ENCODE peak calls at places on chromosomes 7 and 10, in eight cellular contexts. U is GM12891; P is NCI-H1105; T is dermis blood vessel endothelial cell; E is C1 segment of cervical spinal cord; L is activated CD4-positive, alpha-beta memory T cell treated with anti-CD3 and anti-CD28 coated beads for 36 hours; H is coronary artery; I is T-helper 9 cell. W is an unnamed sample.

GRCh38 chr10:8057636-8058273 is 3.3 kb downstream of the GATA3 start:
- DNase-seq in U (no peak), P (no peak), T (no peak), E (no peak), L (peak; percentile 25), H (no peak), I (no peak), W (no peak)

GRCh38 chr10:4514445-4515108 is 311.4 kb upstream of the AKR1E2 start:
- DNase-seq in U (peak; percentile 26), P (no peak), T (peak; percentile 20), E (peak; percentile 17), L (peak; percentile 42), H (peak; percentile 84), I (no peak), W (no peak)

GRCh38 chr10:48253970-48254657 is 20.4 kb downstream of the FRMPD2 start:
- DNase-seq in U (no peak), P (no peak), T (peak; percentile 84), E (no peak), L (no peak), H (no peak), I (no peak), W (peak; percentile 72)

GRCh38 chr10:70619271-70620019 is 16.9 kb upstream of the PRF1 start:
- DNase-seq in U (no peak), P (no peak), T (peak; percentile 36), E (no peak), L (no peak), H (no peak), I (no peak), W (peak; percentile 45)

GRCh38 chr7:37408885-37409248 is 39.8 kb downstream of the ELMO1 start:
- DNase-seq in U (no peak), P (no peak), T (peak; percentile 45), E (no peak), L (peak; percentile 34), H (no peak), I (no peak), W (no peak)

GRCh38 chr7:5433181-5433580 is 9.5 kb upstream of the TNRC18 start:
- DNase-seq in U (no peak), P (no peak), T (no peak), E (no peak), L (no peak), H (no peak), I (no peak), W (no peak)

GRCh38 chr7:25261545-25262135 is 33.4 kb upstream of the NPVF start:
- DNase-seq in U (no peak), P (no peak), T (no peak), E (no peak), L (no peak), H (no peak), I (no peak), W (no peak)

GRCh38 chr7:151833213-151833651 is 43.7 kb downstream of the PRKAG2 start:
- DNase-seq in U (no peak), P (no peak), T (no peak), E (no peak), L (no peak), H (no peak), I (no peak), W (no peak)

GRCh38 chr7:128304212-128304611 is 39.5 kb downstream of the RBM28 start:
- DNase-seq in U (no peak), P (no peak), T (no peak), E (peak; percentile 26), L (no peak), H (no peak), I (no peak), W (no peak)

GRCh38 chr7:13911920-13912319 is 77.5 kb downstream of the ETV1 start:
- DNase-seq in U (no peak), P (no peak), T (no peak), E (no peak), L (no peak), H (no peak), I (no peak), W (no peak)

GRCh38 chr7:154568346-154568745 is 434.6 kb downstream of the PAXIP1 start:
- DNase-seq in U (no peak), P (no peak), T (no peak), E (peak; percentile 24), L (no peak), H (no peak), I (no peak), W (no peak)

GRCh38 chr7:16627236-16627635 is 18.3 kb downstream of the ANKMY2 start:
- DNase-seq in U (no peak), P (no peak), T (no peak), E (no peak), L (no peak), H (no peak), I (no peak), W (no peak)

W was measured in A673.